ENCODE peak calls at places on chromosomes 4 and X, in five cellular contexts. L, Y, N, B and K are unnamed samples.

GRCh38 chr4:112516401-112517066 is 554 bp upstream of the NEUROG2 start:
- DNase-seq in L (peak; percentile 81), Y (no peak), N (no peak), B (peak; percentile 38), K (no peak)

GRCh38 chrX:131068945-131069719 is 11.0 kb downstream of the ARHGAP36 start:
- DNase-seq in L (peak; percentile 82), Y (no peak), N (no peak), B (peak; percentile 20), K (peak; percentile 28)

GRCh38 chr4:16659120-16659519 is 239.3 kb downstream of the LDB2 start:
- DNase-seq in L (peak; percentile 13), Y (no peak), N (no peak), B (no peak), K (no peak)

GRCh38 chr4:19214591-19214990 is 1037.1 kb upstream of the SLIT2 start:
- DNase-seq in L (no peak), Y (no peak), N (no peak), B (no peak), K (no peak)

GRCh38 chr4:128249787-128250668 is 37.6 kb downstream of the PGRMC2 start:
- DNase-seq in L (no peak), Y (no peak), N (no peak), B (no peak), K (no peak)

GRCh38 chrX:420496-421223 is 34.0 kb upstream of the PPP2R3B start:
- DNase-seq in L (no peak), Y (no peak), N (no peak), B (no peak), K (no peak)

GRCh38 chr4:165207431-165208321 is at the start of gene KLHL2:
- DNase-seq in L (peak; percentile 95), Y (no peak), N (no peak), B (peak; percentile 83), K (peak; percentile 72)

GRCh38 chrX:130171446-130172126 is at the start of gene RAB33A:
- DNase-seq in L (peak; percentile 76), Y (no peak), N (no peak), B (no peak), K (peak; percentile 23)

GRCh38 chr4:13238936-13239335 is 245.2 kb downstream of the RAB28 start:
- DNase-seq in L (no peak), Y (no peak), N (no peak), B (no peak), K (no peak)

GRCh38 chrX:63784902-63785692 is at the start of gene ARHGEF9:
- DNase-seq in L (peak; percentile 69), Y (peak; percentile 34), N (no peak), B (no peak), K (peak; percentile 10)

GRCh38 chr4:39233783-39234182 is 51.5 kb downstream of the WDR19 start:
- DNase-seq in L (no peak), Y (no peak), N (no peak), B (no peak), K (no peak)

GRCh38 chrX:55598333-55598732 is 24.9 kb upstream of the FOXR2 start:
- DNase-seq in L (no peak), Y (no peak), N (no peak), B (no peak), K (no peak)
- TF ChIP-seq TAF1 in L (no peak), Y (no peak), N (no peak), B (no peak), K (no peak)

DNA sequence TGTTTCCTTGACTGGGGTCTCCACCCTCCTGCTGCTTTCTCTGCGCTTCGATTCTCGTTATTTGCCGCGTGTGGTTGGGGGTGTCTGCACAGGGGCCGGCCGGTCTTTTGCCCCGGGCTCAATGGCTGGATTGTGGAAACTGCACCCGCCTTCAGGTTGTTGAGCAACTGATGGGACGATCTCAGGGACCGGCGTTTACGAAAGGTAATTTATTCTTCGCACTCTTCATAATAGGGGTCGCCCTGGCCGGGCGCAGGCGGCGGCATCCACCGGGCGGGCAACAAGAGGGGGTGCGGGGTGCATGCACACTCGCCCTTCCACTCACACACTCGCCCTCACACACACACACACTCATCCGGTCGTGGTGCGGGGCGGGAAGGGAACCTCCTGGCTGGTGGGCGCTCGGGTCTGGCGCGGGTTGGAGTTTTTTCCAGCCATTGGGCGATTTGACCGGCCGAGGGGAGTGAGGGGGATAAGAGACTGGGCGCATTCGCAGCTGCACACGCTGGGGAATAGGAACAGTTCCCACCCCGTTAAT is 1.5 kb downstream of the ADGRL3 start:
- DNase-seq in L (peak; percentile 50), Y (no peak), N (no peak), B (peak; percentile 9), K (peak; percentile 2)
- TF ChIP-seq TAF1 in L (no peak), Y (no peak), N (no peak), B (no peak), K (no peak)

GRCh38 chrX:148784859-148785655 is 284.6 kb downstream of the AFF2 start:
- DNase-seq in L (no peak), Y (no peak), N (no peak), B (peak; percentile 0), K (no peak)
- TF ChIP-seq TAF1 in L (no peak), Y (no peak), N (no peak), B (no peak), K (no peak)

GRCh38 chr4:76620723-76621463 is 185.9 kb downstream of the SHROOM3 start:
- DNase-seq in L (no peak), Y (no peak), N (no peak), B (no peak), K (no peak)

GRCh38 chr4:76624271-76624681 is 189.2 kb downstream of the SHROOM3 start:
- DNase-seq in L (no peak), Y (no peak), N (no peak), B (no peak), K (no peak)

GRCh38 chr4:76622126-76622525 is 187.1 kb downstream of the SHROOM3 start:
- DNase-seq in L (no peak), Y (no peak), N (no peak), B (no peak), K (no peak)

GRCh38 chr4:76623217-76624060 is 188.4 kb downstream of the SHROOM3 start:
- DNase-seq in L (no peak), Y (no peak), N (no peak), B (no peak), K (no peak)

GRCh38 chr4:76622717-76623116 is 187.7 kb downstream of the SHROOM3 start:
- DNase-seq in L (no peak), Y (no peak), N (no peak), B (no peak), K (no peak)
- TF ChIP-seq TAF1 in L (no peak), Y (no peak), N (no peak), B (no peak), K (no peak)

DNA sequence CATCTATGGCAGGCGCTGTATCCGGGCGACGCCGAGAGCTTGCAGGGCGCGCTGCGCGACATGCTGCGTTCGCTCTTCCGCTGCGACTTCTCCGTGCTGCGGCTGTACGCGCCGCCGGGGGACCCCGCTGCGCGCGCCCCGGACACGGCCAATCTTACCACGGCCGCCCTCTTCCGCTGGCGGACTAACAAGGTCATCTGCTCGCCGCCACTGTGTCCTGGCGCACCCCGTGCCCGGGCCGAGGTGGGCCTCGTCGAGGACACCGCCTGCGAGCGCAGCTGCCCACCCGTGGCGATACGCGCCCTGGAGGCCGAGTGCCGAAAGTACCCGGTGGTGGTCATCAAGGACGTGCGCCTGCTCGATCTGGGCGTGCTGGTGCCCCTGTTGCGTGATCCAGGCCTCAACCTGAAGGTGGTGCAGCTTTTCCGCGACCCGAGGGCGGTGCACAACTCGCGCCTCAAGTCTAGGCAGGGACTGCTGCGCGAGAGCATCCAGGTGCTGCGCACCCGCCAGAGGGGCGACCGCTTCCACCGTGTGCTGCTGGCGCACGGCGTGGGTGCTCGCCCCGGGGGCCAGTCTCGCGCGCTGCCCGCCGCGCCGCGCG is 874 bp downstream of the CHST7 start:
- DNase-seq in L (peak; percentile 51), Y (no peak), N (no peak), B (no peak), K (no peak)
- TF ChIP-seq TAF1 in L (no peak), Y (no peak), N (no peak), B (no peak), K (no peak)

GRCh38 chr4:5890063-5890727 is 2.7 kb downstream of the CRMP1 start:
- DNase-seq in L (peak; percentile 89), Y (peak; percentile 87), N (no peak), B (no peak), K (no peak)
- TF ChIP-seq TAF1 in L (no peak), Y (no peak), N (no peak), B (no peak), K (no peak)